ENCODE peak calls at places on chromosomes 11 and 22, in six cellular contexts. G is CD4-positive, alpha-beta T cell; A is Peyer's patch; W is left ventricle myocardium inferior; P is IMR-90; F is CD8-positive, alpha-beta memory T cell. E is an unnamed sample. For H3K9me3, the result is how much of the 10 kb centered on the place peaks cover.

GRCh38 chr11:97544401-97544800 is 1154.6 kb downstream of the JRKL start:
- DNase-seq in G (no peak), A (no peak), W (no peak), F (no peak), P (no peak), E (no peak)

GRCh38 chr11:13160745-13161144 is 116.8 kb upstream of the BMAL1 start:
- DNase-seq in W (no peak), G (no peak), F (no peak), A (no peak), P (no peak), E (no peak)

GRCh38 chr22:17972385-17973181 is 51.8 kb downstream of the MICAL3 start:
- DNase-seq in F (no peak), P (peak), G (no peak), W (no peak), A (no peak), E (no peak)

GRCh38 chr11:125373426-125374391 is 122.4 kb downstream of the FEZ1 start:
- DNase-seq in F (no peak), W (peak), G (no peak), A (no peak), P (peak), E (no peak)

GRCh38 chr22:37027556-37027955 is 8.0 kb downstream of the MPST start:
- DNase-seq in A (no peak), P (no peak), F (no peak), G (no peak), W (no peak), E (no peak)

GRCh38 chr11:118883368-118884071 is at the start of gene CXCR5:
- DNase-seq in F (peak), W (no peak), P (peak), A (peak), G (peak), E (no peak)

GRCh38 chr11:70742553-70743291 is 344.4 kb downstream of the CTTN start:
- DNase-seq in G (no peak), P (no peak), W (no peak), A (no peak), F (no peak), E (no peak)

GRCh38 chr22:46090051-46090591 is 60.2 kb upstream of the PPARA start:
- DNase-seq in F (no peak), W (peak), A (no peak), P (no peak), G (no peak), E (no peak)

GRCh38 chr22:48796295-48797015 is 1031.2 kb downstream of the BRD1 start:
- DNase-seq in W (no peak), P (no peak), F (no peak), A (no peak), G (no peak), E (no peak)

GRCh38 chr22:48799227-48799970 is 1028.3 kb downstream of the BRD1 start:
- DNase-seq in G (no peak), W (no peak), A (no peak), F (no peak), P (no peak), E (no peak)

GRCh38 chr22:48800036-48800885 is 1027.4 kb downstream of the BRD1 start:
- DNase-seq in F (no peak), G (no peak), A (no peak), W (no peak), P (no peak), E (no peak)

GRCh38 chr22:48797731-48798130 is 1029.9 kb downstream of the BRD1 start:
- DNase-seq in F (no peak), G (no peak), P (no peak), A (no peak), W (no peak), E (no peak)

DNA sequence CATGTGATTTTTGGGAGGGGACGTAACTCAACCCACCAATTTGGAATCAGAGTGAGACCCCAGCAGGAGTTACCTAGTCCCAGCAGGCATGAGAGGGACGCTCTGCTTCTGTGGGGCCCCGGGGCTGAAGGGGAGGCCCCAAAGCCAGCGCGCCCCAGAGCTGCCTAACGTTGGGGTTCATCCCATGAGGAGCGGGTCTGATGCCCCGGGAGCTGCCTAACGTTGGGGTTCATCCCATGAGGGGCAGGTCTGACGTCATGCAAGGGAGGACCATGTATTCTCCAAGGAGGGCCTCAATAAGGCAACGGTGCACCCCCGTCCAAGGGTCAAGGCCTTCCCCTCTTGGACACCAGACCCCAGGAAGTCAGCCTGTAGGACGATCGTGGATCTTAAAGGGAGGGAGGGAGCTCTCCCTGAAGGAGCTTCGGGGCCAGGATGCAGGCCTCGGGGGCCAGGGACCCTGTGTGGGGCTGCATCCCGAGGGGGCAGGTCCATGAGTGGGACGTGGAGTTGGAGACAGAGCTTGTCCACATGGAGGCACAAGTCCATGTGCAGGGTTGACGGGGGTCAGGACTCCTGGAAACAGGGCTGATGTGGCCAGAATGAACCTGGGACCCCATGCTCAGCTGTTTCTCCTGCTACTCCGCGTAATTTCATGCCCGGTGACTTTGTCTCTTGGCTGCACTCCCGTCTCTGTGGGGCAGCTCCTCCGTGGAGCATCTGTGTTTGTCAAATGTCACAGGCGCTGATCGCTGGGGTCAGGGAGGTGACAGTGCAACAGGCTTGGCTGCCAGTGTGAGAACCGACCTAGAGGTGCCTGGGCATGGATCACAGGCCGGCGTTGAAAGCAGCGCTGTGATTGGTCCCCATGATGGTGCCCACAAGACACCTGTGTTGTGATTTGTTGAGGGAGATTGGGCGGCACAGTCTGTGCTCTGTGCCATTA is 1029.1 kb downstream of the BRD1 start:
- DNase-seq in P (no peak), G (no peak), W (no peak), F (no peak), A (no peak), E (no peak)
- H3K9me3 ChIP-seq in P (half or more), G (under half), W (under half), F (under half), A (under half), E (under half)

GRCh38 chr11:2649848-2650247 is 49.9 kb downstream of the KCNQ1OT1 start:
- DNase-seq in A (no peak), F (no peak), P (no peak), G (no peak), W (no peak), E (no peak)
- H3K9me3 ChIP-seq in A (under half), F (under half), P (half or more), G (half or more), W (half or more), E (under half)

GRCh38 chr11:10017050-10017449 is 277.0 kb downstream of the SBF2 start:
- DNase-seq in G (no peak), W (no peak), P (peak), A (no peak), F (no peak), E (no peak)

DNA sequence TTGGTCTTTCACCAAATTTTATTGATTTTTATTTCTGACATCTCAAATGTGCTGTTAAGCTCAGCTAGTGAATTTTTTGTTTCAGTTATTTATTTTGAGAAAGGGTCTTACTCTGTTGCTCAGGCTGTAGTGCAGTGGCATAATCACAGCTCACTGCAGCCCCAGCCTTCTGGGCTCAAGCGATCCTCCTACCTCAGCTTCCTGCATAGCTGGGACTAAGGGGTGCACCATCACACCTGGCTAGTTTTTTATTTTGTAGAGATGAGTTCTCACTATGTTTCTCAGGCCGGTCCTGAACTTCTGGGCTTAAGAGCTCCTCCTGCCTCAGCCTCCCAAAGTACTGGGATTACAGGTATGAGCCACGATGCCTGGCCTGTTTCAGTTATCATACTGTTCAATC is 282.0 kb downstream of the SBF2 start:
- DNase-seq in F (no peak), P (no peak), A (no peak), W (no peak), G (no peak), E (no peak)
- H3K9me3 ChIP-seq in F (under half), P (under half), A (under half), W (under half), G (under half), E (under half)

GRCh38 chr22:47463220-47463619 is 700.8 kb downstream of the TBC1D22A start:
- DNase-seq in G (no peak), W (no peak), P (no peak), A (no peak), F (no peak), E (no peak)
- H3K9me3 ChIP-seq in G (under half), W (under half), P (under half), A (under half), F (under half), E (under half)

GRCh38 chr22:38107692-38108515 is 2.6 kb downstream of the BAIAP2L2 start:
- DNase-seq in W (no peak), F (no peak), A (peak), G (no peak), P (no peak), E (no peak)

GRCh38 chr22:38106814-38107578 is 3.5 kb downstream of the BAIAP2L2 start:
- DNase-seq in F (no peak), W (no peak), A (no peak), P (no peak), G (no peak), E (no peak)

GRCh38 chr22:38110008-38110862 is at the start of gene BAIAP2L2:
- DNase-seq in G (no peak), F (peak), A (peak), W (no peak), P (no peak), E (no peak)

GRCh38 chr22:38109391-38110000 is 988 bp downstream of the BAIAP2L2 start:
- DNase-seq in G (no peak), P (no peak), A (peak), W (no peak), F (peak), E (no peak)

GRCh38 chr22:38108561-38109319 is 1.7 kb downstream of the BAIAP2L2 start:
- DNase-seq in G (no peak), F (peak), P (no peak), W (no peak), A (no peak), E (no peak)
- H3K9me3 ChIP-seq in G (under half), F (under half), P (under half), W (under half), A (under half), E (under half)

DNA sequence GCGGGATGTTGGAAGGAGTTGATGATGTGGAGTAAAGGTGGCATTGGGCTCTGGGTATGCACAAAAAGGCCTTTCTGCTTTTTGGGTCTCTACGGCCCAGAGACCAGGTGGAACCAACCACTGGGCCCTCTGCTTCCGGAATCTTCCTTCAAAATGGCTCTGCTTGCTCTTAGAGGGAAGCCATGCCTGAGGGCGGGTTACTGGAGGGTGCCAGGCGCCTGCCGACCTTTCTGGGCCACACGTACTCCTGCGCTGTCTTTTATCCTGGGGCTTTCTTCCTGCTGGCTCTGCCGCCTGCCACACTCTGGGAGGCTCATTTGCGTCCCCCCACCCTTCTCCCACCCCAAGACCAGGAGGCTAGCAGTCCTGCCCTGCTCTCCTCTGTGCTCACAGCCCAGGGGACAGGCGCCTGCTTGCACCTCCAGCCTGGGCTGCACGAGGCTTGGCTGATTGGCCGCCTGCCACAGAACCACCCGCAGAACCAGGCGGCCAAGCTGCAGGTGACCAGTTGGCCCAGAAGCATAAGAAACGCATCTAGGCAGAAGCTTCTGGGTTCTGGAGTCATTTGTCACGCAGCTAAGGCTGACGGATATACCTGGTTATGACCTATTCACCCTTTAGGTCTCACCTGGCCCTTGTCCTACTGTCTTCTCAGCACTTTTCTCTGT is 536.9 kb downstream of the TBC1D22A start:
- DNase-seq in F (no peak), G (no peak), P (no peak), A (no peak), W (no peak), E (no peak)
- H3K9me3 ChIP-seq in F (under half), G (under half), P (under half), A (under half), W (under half), E (under half)

GRCh38 chr22:47238886-47239860 is 476.7 kb downstream of the TBC1D22A start:
- DNase-seq in P (no peak), F (no peak), W (no peak), G (no peak), A (no peak), E (no peak)
- H3K9me3 ChIP-seq in P (under half), F (under half), W (under half), G (under half), A (under half), E (under half)

GRCh38 chr11:122823564-122823963 is 14.7 kb upstream of the CRTAM start:
- DNase-seq in A (no peak), F (no peak), G (no peak), P (no peak), W (no peak), E (no peak)

GRCh38 chr11:122816701-122817100 is 21.6 kb upstream of the CRTAM start:
- DNase-seq in P (no peak), A (no peak), F (no peak), W (no peak), G (no peak), E (no peak)

GRCh38 chr11:122817121-122817520 is 21.2 kb upstream of the CRTAM start:
- DNase-seq in P (no peak), A (no peak), W (no peak), G (no peak), F (no peak), E (no peak)

GRCh38 chr11:122822241-122822640 is 16.1 kb upstream of the CRTAM start:
- DNase-seq in W (no peak), A (no peak), P (no peak), F (no peak), G (no peak), E (no peak)

GRCh38 chr11:122820158-122820557 is 18.1 kb upstream of the CRTAM start:
- DNase-seq in A (no peak), F (no peak), W (no peak), G (no peak), P (no peak), E (no peak)
- H3K9me3 ChIP-seq in A (under half), F (under half), W (under half), G (under half), P (under half), E (under half)

GRCh38 chr22:47196493-47196849 is 434.0 kb downstream of the TBC1D22A start:
- DNase-seq in P (no peak), A (no peak), F (no peak), G (no peak), W (no peak), E (no peak)

GRCh38 chr22:47195676-47196492 is 433.4 kb downstream of the TBC1D22A start:
- DNase-seq in A (peak), W (no peak), G (no peak), F (no peak), P (no peak), E (no peak)

GRCh38 chr22:47194476-47195155 is 432.2 kb downstream of the TBC1D22A start:
- DNase-seq in A (no peak), G (no peak), F (peak), W (no peak), P (no peak), E (no peak)

GRCh38 chr22:47193606-47194316 is 431.3 kb downstream of the TBC1D22A start:
- DNase-seq in G (no peak), A (no peak), W (no peak), F (peak), P (no peak), E (peak)

DNA sequence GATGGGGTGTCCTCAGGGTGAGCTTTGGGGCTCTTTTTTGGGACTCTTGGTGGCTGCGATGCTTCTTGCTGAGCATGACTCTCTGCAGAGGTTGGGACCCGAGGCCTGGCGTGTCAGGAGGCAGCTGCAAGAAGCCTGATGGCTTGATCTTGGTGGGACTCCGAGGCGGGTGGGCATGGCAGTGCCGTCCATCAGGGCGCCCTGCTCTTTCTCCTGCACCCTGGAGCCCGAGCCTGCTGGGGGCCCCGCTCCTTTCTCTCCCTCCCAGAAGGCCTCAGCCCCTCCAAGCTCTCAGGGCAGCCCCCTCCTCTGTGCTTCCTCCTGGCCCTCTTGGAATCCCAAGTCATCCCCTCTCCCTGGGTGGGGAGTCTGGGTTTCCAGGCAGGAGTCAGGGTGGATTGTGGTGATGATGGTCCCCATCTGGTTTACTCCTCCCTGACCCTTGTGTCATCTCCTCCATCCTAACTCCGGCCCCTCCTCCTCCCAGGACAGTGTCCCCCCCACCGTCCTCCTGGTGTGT is 432.8 kb downstream of the TBC1D22A start:
- DNase-seq in G (no peak), P (no peak), A (no peak), F (peak), W (no peak), E (no peak)
- H3K9me3 ChIP-seq in G (under half), P (under half), A (under half), F (under half), W (under half), E (under half)